ENCODE peak calls at places on chromosomes 1 and 21, in four cellular contexts. M, S, G and T are unnamed samples.

GRCh38 chr1:171222961-171223360 is 25.3 kb upstream of the FMO1 start:
- DNase-seq in S (no peak), G (no peak), M (no peak), T (no peak)

GRCh38 chr1:224704409-224704735 is 88.3 kb downstream of the CNIH3 start:
- DNase-seq in M (no peak), G (no peak), S (no peak), T (no peak)

GRCh38 chr1:6603851-6604558 is 1.3 kb upstream of the KLHL21 start:
- DNase-seq in S (peak; percentile 88), G (peak; percentile 63), M (no peak), T (no peak)

GRCh38 chr1:22878626-22879025 is 94.0 kb downstream of the LACTBL1 start:
- DNase-seq in M (no peak), S (no peak), G (peak; percentile 72), T (no peak)

GRCh38 chr1:10637400-10637799 is 159.0 kb downstream of the CASZ1 start:
- DNase-seq in S (no peak), G (no peak), M (no peak), T (no peak)

GRCh38 chr1:175818929-175819328 is 75.5 kb upstream of the TNR start:
- DNase-seq in M (no peak), G (no peak), S (no peak), T (no peak)

GRCh38 chr21:18840239-18840638 is 436.7 kb upstream of the TMPRSS15 start:
- DNase-seq in M (no peak), S (no peak), G (peak; percentile 25), T (no peak)

GRCh38 chr1:211625040-211625439 is 46.1 kb upstream of the SLC30A1 start:
- DNase-seq in G (peak; percentile 57), M (no peak), S (no peak), T (peak; percentile 14)

GRCh38 chr1:54124472-54124871 is 28.3 kb downstream of the CDCP2 start:
- DNase-seq in G (peak; percentile 19), S (no peak), M (no peak), T (peak; percentile 35)

GRCh38 chr1:214514032-214514818 is 37.2 kb downstream of the PTPN14 start:
- DNase-seq in S (no peak), G (no peak), M (no peak), T (no peak)

GRCh38 chr1:175750366-175751111 is 7.1 kb upstream of the TNR start:
- DNase-seq in S (no peak), G (no peak), M (no peak), T (no peak)

GRCh38 chr1:170445096-170445495 is 86.9 kb upstream of the GORAB start:
- DNase-seq in S (no peak), G (peak; percentile 84), M (no peak), T (no peak)

GRCh38 chr1:16625497-16626408 is 12.4 kb upstream of the NBPF1 start:
- DNase-seq in S (peak; percentile 86), G (no peak), M (no peak), T (peak; percentile 100)

GRCh38 chr1:108009603-108010195 is 44.7 kb upstream of the VAV3 start:
- DNase-seq in S (no peak), G (peak; percentile 88), M (no peak), T (no peak)

GRCh38 chr1:208149776-208150514 is 94.2 kb downstream of the PLXNA2 start:
- DNase-seq in G (no peak), S (no peak), M (no peak), T (no peak)

GRCh38 chr1:214364335-214364734 is 83.4 kb downstream of the SMYD2 start:
- DNase-seq in S (peak; percentile 91), G (no peak), M (no peak), T (no peak)

GRCh38 chr1:23122023-23122738 is 46.5 kb downstream of the LUZP1 start:
- DNase-seq in G (peak; percentile 26), M (no peak), S (no peak), T (no peak)

GRCh38 chr1:51636765-51637522 is 20.1 kb downstream of the OSBPL9 start:
- DNase-seq in S (no peak), G (peak; percentile 96), M (no peak), T (no peak)

GRCh38 chr21:37210017-37210593 is 57.0 kb downstream of the VPS26C start:
- DNase-seq in M (no peak), G (no peak), S (no peak), T (no peak)

GRCh38 chr1:99650021-99650420 is 4.1 kb downstream of the PALMD start:
- DNase-seq in S (no peak), M (no peak), G (peak; percentile 29), T (no peak)

GRCh38 chr1:220182081-220182480 is 88.1 kb downstream of the IARS2 start:
- DNase-seq in M (no peak), G (no peak), S (no peak), T (no peak)

GRCh38 chr1:19315378-19316206 is 3.5 kb downstream of the SLC66A1 start:
- DNase-seq in M (no peak), G (peak; percentile 40), S (no peak), T (peak; percentile 61)

GRCh38 chr1:183881387-183882084 is 76.6 kb downstream of the RGL1 start:
- DNase-seq in G (peak; percentile 84), S (peak; percentile 86), M (no peak), T (no peak)

GRCh38 chr1:183249941-183250452 is 63.9 kb downstream of the LAMC2 start:
- DNase-seq in M (no peak), S (no peak), G (peak; percentile 40), T (no peak)

GRCh38 chr1:7292714-7293419 is 478.2 kb upstream of the VAMP3 start:
- DNase-seq in G (no peak), M (no peak), S (no peak), T (no peak)

GRCh38 chr21:35075546-35075945 is 26.4 kb upstream of the RUNX1 start:
- DNase-seq in G (peak; percentile 79), M (no peak), S (no peak), T (no peak)

GRCh38 chr1:54812801-54813478 is 11.8 kb upstream of the TTC22 start:
- DNase-seq in S (no peak), M (no peak), G (no peak), T (peak; percentile 51)

GRCh38 chr1:72285074-72285425 is 2.7 kb upstream of the NEGR1 start:
- DNase-seq in M (no peak), G (no peak), S (no peak), T (no peak)

GRCh38 chr1:214545293-214545692 is 6.1 kb downstream of the PTPN14 start:
- DNase-seq in S (no peak), M (no peak), G (no peak), T (no peak)

GRCh38 chr1:207282049-207282448 is 39.4 kb upstream of the CD55 start:
- DNase-seq in S (no peak), M (no peak), G (peak; percentile 76), T (no peak)

DNA sequence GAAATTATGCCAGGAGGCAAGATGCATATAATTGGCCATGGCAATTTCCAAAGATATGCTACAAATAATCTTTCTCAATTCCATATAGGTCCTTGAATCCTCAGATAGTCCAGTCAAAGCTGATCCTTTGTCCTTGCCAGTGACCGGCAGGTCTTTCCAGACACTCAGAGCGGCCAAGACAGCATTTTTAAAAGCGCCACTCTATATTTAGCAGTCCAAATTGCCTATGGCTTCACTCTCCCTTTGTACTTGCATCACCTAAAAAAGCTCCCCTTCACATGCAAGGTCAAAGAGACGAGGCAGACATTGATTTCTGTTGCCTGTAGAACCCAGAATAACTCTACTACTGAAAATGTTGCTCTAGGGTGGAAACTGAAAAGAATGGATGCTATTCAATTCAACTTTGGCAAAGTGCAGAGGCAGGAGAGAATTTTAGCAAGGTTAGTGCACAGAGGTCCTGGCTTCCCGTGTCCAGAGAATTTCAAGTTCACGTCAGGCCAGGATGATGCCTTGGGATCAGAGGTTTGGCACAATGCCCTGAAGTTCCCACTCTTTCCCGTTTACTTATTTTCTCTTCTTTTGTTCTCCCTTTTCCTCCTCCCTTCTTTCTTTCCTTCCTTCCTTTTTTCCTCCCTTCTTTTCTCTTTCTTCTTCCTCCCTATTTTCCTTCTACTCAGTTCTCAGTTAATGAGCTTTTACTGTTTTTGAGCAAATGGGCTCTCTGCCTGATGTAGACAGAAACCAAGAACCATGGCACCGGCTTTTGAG is 108.5 kb downstream of the KCNK1 start:
- DNase-seq in G (no peak), S (no peak), M (no peak), T (no peak)
- TF ChIP-seq CTCF in G (no peak), S (no peak), M (no peak), T (no peak)

DNA sequence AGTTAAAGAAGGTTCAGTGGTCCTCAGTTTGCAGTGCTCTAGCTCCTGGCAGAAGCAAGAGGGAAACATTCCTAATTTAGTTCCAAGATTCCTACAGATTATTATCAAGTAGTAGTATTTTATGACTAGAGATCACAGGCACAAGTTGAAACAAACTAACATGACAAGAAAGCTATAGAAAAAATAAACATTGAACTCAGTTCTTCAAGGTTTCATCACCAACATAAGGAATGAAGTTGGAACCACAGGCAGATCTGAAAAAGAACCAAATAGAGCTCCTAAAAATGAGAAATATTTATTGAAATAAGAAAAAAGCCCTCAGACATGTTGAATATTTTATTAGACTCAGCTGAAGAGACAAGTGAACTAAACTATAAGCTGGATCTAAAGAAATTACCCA is 40.6 kb downstream of the PDC start:
- DNase-seq in S (no peak), M (no peak), G (no peak), T (no peak)
- TF ChIP-seq CTCF in S (no peak), M (no peak), G (no peak), T (no peak)

GRCh38 chr1:21246905-21247642 is 43.2 kb downstream of the ECE1 start:
- DNase-seq in M (no peak), S (no peak), G (no peak), T (no peak)

GRCh38 chr1:21244154-21244553 is 46.1 kb downstream of the ECE1 start:
- DNase-seq in G (no peak), S (no peak), M (no peak), T (no peak)

GRCh38 chr1:21245688-21246229 is 44.5 kb downstream of the ECE1 start:
- DNase-seq in S (no peak), M (no peak), G (no peak), T (no peak)

GRCh38 chr1:21242846-21243245 is 47.4 kb downstream of the ECE1 start:
- DNase-seq in S (no peak), G (no peak), M (no peak), T (no peak)

DNA sequence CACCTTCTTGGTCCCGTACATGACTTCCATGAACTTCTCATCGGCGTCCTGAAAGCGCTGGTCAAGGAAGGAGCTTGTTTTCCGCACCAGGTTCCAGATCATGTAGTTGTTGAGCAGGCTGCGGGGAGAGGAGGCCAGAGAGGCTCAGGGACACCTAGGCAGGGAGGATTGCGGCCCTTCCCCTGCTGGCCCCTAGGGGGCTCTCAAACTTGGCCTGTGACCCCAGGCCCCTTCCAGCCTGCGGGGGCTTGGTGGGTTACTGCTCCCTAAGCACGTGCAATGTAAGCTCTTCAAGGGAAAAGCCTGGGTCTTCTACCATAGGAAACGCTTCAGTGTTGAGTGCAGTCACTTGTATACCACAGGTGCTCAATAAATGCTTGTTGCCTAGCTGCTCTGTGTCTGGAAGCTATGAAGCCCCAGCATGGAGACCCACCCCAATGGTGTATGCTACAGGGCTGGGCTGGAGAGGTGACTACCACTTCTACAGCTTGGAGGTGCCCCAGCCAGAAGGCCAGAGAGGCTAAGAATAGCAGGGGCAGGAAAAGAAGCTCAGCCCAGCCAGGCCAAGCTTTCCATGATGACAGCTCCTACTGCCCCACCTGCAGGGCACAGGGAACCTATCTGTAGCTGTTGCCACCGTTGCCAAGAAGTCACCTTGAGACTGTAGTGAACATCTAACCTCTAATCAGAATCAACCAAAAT is 45.1 kb downstream of the ECE1 start:
- DNase-seq in S (no peak), M (no peak), G (no peak), T (no peak)
- TF ChIP-seq CTCF in S (no peak), M (peak; percentile 29), G (peak; percentile 46), T (peak; percentile 65)

GRCh38 chr1:14850563-14850962 is 252.1 kb downstream of the KAZN start:
- DNase-seq in S (no peak), M (no peak), G (no peak), T (no peak)
- TF ChIP-seq CTCF in S (no peak), M (no peak), G (no peak), T (no peak)

GRCh38 chr1:169044296-169044695 is 62.2 kb upstream of the ATP1B1 start:
- DNase-seq in M (no peak), S (no peak), G (peak; percentile 26), T (no peak)
- TF ChIP-seq CTCF in M (no peak), S (no peak), G (no peak), T (no peak)